ENCODE peak calls at places on chromosomes 13 and 19, in five cellular contexts. One of them, this sample, is unnamed.

GRCh38 chr13:113906566-113906965 is 42.7 kb upstream of the GAS6 start:
- DNase-seq in NCI-H345: peak
- DNase-seq in NCI-H2107: no peak
- DNase-seq in activated CD8-positive, alpha-beta memory T cell treated with anti-CD3 and anti-CD28 coated beads, Interleukin-2, amount 50 U/mL, for 4 hours: no peak
- DNase-seq in mesendoderm: no peak
- DNase-seq in this sample: no peak

GRCh38 chr13:110913322-110913721 is 1.5 kb downstream of the ANKRD10 start:
- DNase-seq in NCI-H345: no peak
- DNase-seq in NCI-H2107: no peak
- DNase-seq in activated CD8-positive, alpha-beta memory T cell treated with anti-CD3 and anti-CD28 coated beads, Interleukin-2, amount 50 U/mL, for 4 hours: no peak
- DNase-seq in mesendoderm: peak
- DNase-seq in this sample: peak

GRCh38 chr13:76707360-76707759 is 178.8 kb downstream of the KCTD12 start:
- DNase-seq in NCI-H345: no peak
- DNase-seq in NCI-H2107: no peak
- DNase-seq in activated CD8-positive, alpha-beta memory T cell treated with anti-CD3 and anti-CD28 coated beads, Interleukin-2, amount 50 U/mL, for 4 hours: no peak
- DNase-seq in mesendoderm: no peak
- DNase-seq in this sample: no peak

GRCh38 chr19:24033962-24034342 is 53.0 kb upstream of the ZNF254 start:
- DNase-seq in NCI-H345: peak
- DNase-seq in NCI-H2107: peak
- DNase-seq in activated CD8-positive, alpha-beta memory T cell treated with anti-CD3 and anti-CD28 coated beads, Interleukin-2, amount 50 U/mL, for 4 hours: no peak
- DNase-seq in mesendoderm: peak
- DNase-seq in this sample: peak

GRCh38 chr13:31987071-31987470 is 44.5 kb upstream of the FRY start:
- DNase-seq in NCI-H345: no peak
- DNase-seq in NCI-H2107: no peak
- DNase-seq in activated CD8-positive, alpha-beta memory T cell treated with anti-CD3 and anti-CD28 coated beads, Interleukin-2, amount 50 U/mL, for 4 hours: no peak
- DNase-seq in mesendoderm: no peak
- DNase-seq in this sample: no peak

GRCh38 chr19:47272448-47273312 is 2.0 kb upstream of the INAFM1 start:
- DNase-seq in NCI-H345: no peak
- DNase-seq in NCI-H2107: no peak
- DNase-seq in activated CD8-positive, alpha-beta memory T cell treated with anti-CD3 and anti-CD28 coated beads, Interleukin-2, amount 50 U/mL, for 4 hours: no peak
- DNase-seq in mesendoderm: peak
- DNase-seq in this sample: peak

GRCh38 chr13:77001963-77002587 is 10.2 kb downstream of the CLN5 start:
- DNase-seq in NCI-H345: no peak
- DNase-seq in NCI-H2107: no peak
- DNase-seq in activated CD8-positive, alpha-beta memory T cell treated with anti-CD3 and anti-CD28 coated beads, Interleukin-2, amount 50 U/mL, for 4 hours: no peak
- DNase-seq in mesendoderm: no peak
- DNase-seq in this sample: no peak

GRCh38 chr13:45662122-45662521 is 40.0 kb upstream of the CBY2 start:
- DNase-seq in NCI-H345: no peak
- DNase-seq in NCI-H2107: no peak
- DNase-seq in activated CD8-positive, alpha-beta memory T cell treated with anti-CD3 and anti-CD28 coated beads, Interleukin-2, amount 50 U/mL, for 4 hours: no peak
- DNase-seq in mesendoderm: no peak
- DNase-seq in this sample: no peak

GRCh38 chr19:23118400-23118799 is 1.6 kb downstream of the ZNF730 start:
- DNase-seq in NCI-H345: no peak
- DNase-seq in NCI-H2107: no peak
- DNase-seq in activated CD8-positive, alpha-beta memory T cell treated with anti-CD3 and anti-CD28 coated beads, Interleukin-2, amount 50 U/mL, for 4 hours: no peak
- DNase-seq in mesendoderm: peak
- DNase-seq in this sample: peak

GRCh38 chr13:84137292-84137691 is 255.0 kb upstream of the SLITRK1 start:
- DNase-seq in NCI-H345: no peak
- DNase-seq in NCI-H2107: no peak
- DNase-seq in activated CD8-positive, alpha-beta memory T cell treated with anti-CD3 and anti-CD28 coated beads, Interleukin-2, amount 50 U/mL, for 4 hours: peak
- DNase-seq in mesendoderm: no peak
- DNase-seq in this sample: no peak

GRCh38 chr19:55232284-55232597 is 3.7 kb upstream of the TMEM86B start:
- DNase-seq in NCI-H345: no peak
- DNase-seq in NCI-H2107: no peak
- DNase-seq in activated CD8-positive, alpha-beta memory T cell treated with anti-CD3 and anti-CD28 coated beads, Interleukin-2, amount 50 U/mL, for 4 hours: no peak
- DNase-seq in mesendoderm: no peak
- DNase-seq in this sample: no peak

GRCh38 chr19:31223805-31224534 is 125.3 kb downstream of the TSHZ3 start:
- DNase-seq in NCI-H345: no peak
- DNase-seq in NCI-H2107: no peak
- DNase-seq in activated CD8-positive, alpha-beta memory T cell treated with anti-CD3 and anti-CD28 coated beads, Interleukin-2, amount 50 U/mL, for 4 hours: no peak
- DNase-seq in mesendoderm: no peak
- DNase-seq in this sample: no peak

GRCh38 chr19:35040826-35041547 is 534 bp upstream of the HPN start:
- DNase-seq in NCI-H345: no peak
- DNase-seq in NCI-H2107: no peak
- DNase-seq in activated CD8-positive, alpha-beta memory T cell treated with anti-CD3 and anti-CD28 coated beads, Interleukin-2, amount 50 U/mL, for 4 hours: no peak
- DNase-seq in mesendoderm: peak
- DNase-seq in this sample: peak

GRCh38 chr19:31783592-31783991 is 434.4 kb upstream of the TSHZ3 start:
- DNase-seq in NCI-H345: no peak
- DNase-seq in NCI-H2107: no peak
- DNase-seq in activated CD8-positive, alpha-beta memory T cell treated with anti-CD3 and anti-CD28 coated beads, Interleukin-2, amount 50 U/mL, for 4 hours: no peak
- DNase-seq in mesendoderm: no peak
- DNase-seq in this sample: no peak

GRCh38 chr13:70505809-70506208 is 397.6 kb upstream of the KLHL1 start:
- DNase-seq in NCI-H345: no peak
- DNase-seq in NCI-H2107: no peak
- DNase-seq in activated CD8-positive, alpha-beta memory T cell treated with anti-CD3 and anti-CD28 coated beads, Interleukin-2, amount 50 U/mL, for 4 hours: no peak
- DNase-seq in mesendoderm: peak
- DNase-seq in this sample: no peak

This sample was measured in H7.